ENCODE peak calls at places on chromosomes 16 and 17, in ten cellular contexts. L is mucosa of gallbladder; D is stimulated activated naive CD8-positive, alpha-beta T cell treated with anti-CD3 and anti-CD28 coated beads, Interleukin-15, amount 100 ng/mL, for 72 hours; H is SK-N-SH; Q is T-helper 9 cell; N is HEK293T; R is endothelial cell; X is NCI-H226; E is NAMALWA; Y is EL. T is an unnamed sample.

GRCh38 chr17:350706-351435 is 1.7 kb downstream of the RPH3AL start:
- DNase-seq in H (peak), Q (no peak), X (peak), E (no peak), L (peak), N (no peak), D (no peak), R (peak), Y (peak), T (no peak)

GRCh38 chr17:17098426-17099035 is 56.3 kb downstream of the MPRIP start:
- DNase-seq in H (no peak), X (no peak), E (no peak), D (no peak), N (no peak), R (no peak), Q (no peak), L (peak), Y (no peak), T (no peak)

GRCh38 chr17:28726396-28726911 is 421 bp upstream of the TLCD1 start:
- DNase-seq in L (peak), N (no peak), E (peak), Y (peak), D (peak), X (peak), H (no peak), R (peak), Q (peak), T (no peak)

GRCh38 chr16:88558457-88559442 is 11.5 kb upstream of the ZC3H18 start:
- DNase-seq in L (peak), H (peak), R (peak), E (peak), Q (no peak), Y (peak), D (no peak), X (peak), N (peak), T (peak)

GRCh38 chr17:17694229-17695081 is 13.2 kb downstream of the RAI1 start:
- DNase-seq in E (peak), D (peak), X (peak), H (peak), N (peak), Q (peak), R (peak), Y (peak), L (peak), T (peak)

GRCh38 chr16:83733301-83733700 is 74.5 kb upstream of the HSBP1 start:
- DNase-seq in X (no peak), D (no peak), R (no peak), Y (no peak), Q (no peak), E (no peak), H (no peak), N (no peak), L (no peak), T (no peak)

GRCh38 chr17:29076722-29077121 is 33.8 kb downstream of the PIPOX start:
- DNase-seq in R (no peak), Q (no peak), L (no peak), E (no peak), H (no peak), N (no peak), D (no peak), X (no peak), Y (no peak), T (no peak)

GRCh38 chr17:61157246-61157887 is 242.3 kb upstream of the TBX2 start:
- DNase-seq in N (peak), Q (no peak), H (peak), Y (peak), D (no peak), X (no peak), L (no peak), E (no peak), R (no peak), T (peak)

GRCh38 chr17:57085448-57086068 is 512 bp downstream of the AKAP1 start:
- DNase-seq in X (peak), Y (peak), N (peak), R (peak), D (no peak), Q (peak), H (peak), E (peak), L (peak), T (peak)

GRCh38 chr16:81137012-81137335 is 40.8 kb upstream of the GCSH start:
- DNase-seq in X (no peak), E (no peak), R (no peak), Y (peak), L (peak), D (no peak), N (no peak), Q (no peak), H (no peak), T (no peak)

GRCh38 chr17:40448639-40449261 is 5.5 kb downstream of the IGFBP4 start:
- DNase-seq in L (peak), N (no peak), H (no peak), E (no peak), R (no peak), D (no peak), Q (no peak), Y (no peak), X (peak), T (peak)

GRCh38 chr17:68288375-68288774 is 2.6 kb downstream of the SLC16A6 start:
- DNase-seq in E (peak), R (no peak), H (no peak), N (no peak), X (no peak), D (no peak), Q (no peak), L (no peak), Y (peak), T (no peak)